ENCODE peak calls at places on chromosomes 3 and 15, in nine cellular contexts. X is ovary, G is HepG2, O is stomach, D is suprapubic skin, I is K562, R is A549, W is transverse colon, L is H1. F is an unnamed sample.

GRCh38 chr15:40314723-40315276 is 7.1 kb upstream of the PLCB2 start:
- DNase-seq in X (no peak), G (no peak), O (no peak), D (no peak), I (no peak), R (no peak), W (no peak), L (no peak), F (no peak)

GRCh38 chr3:43034200-43034599 is 55.1 kb downstream of the GASK1A start:
- DNase-seq in X (no peak), G (no peak), O (no peak), D (peak), I (no peak), R (no peak), W (no peak), L (no peak), F (peak)

GRCh38 chr3:178629430-178630178 is 93.4 kb downstream of the KCNMB2 start:
- DNase-seq in X (no peak), G (no peak), O (no peak), D (no peak), I (no peak), R (no peak), W (no peak), L (no peak), F (no peak)

GRCh38 chr3:9169951-9170850 is 79.2 kb downstream of the SRGAP3 start:
- DNase-seq in X (no peak), G (no peak), O (no peak), D (no peak), I (no peak), R (no peak), W (no peak), L (no peak), F (no peak)

GRCh38 chr3:192812736-192813383 is 85.5 kb upstream of the FGF12 start:
- DNase-seq in X (no peak), G (peak), O (no peak), D (no peak), I (no peak), R (peak), W (peak), L (no peak), F (no peak)

GRCh38 chr3:194522579-194523046 is 35.8 kb upstream of the ATP13A3 start:
- DNase-seq in X (no peak), G (no peak), O (no peak), D (no peak), I (no peak), R (peak), W (no peak), L (no peak), F (no peak)

GRCh38 chr3:57956119-57956832 is 51.9 kb upstream of the FLNB start:
- DNase-seq in X (no peak), G (no peak), O (no peak), D (no peak), I (no peak), R (peak), W (no peak), L (no peak), F (no peak)

GRCh38 chr3:49013738-49014660 is 4.4 kb downstream of the DALRD3 start:
- DNase-seq in X (no peak), G (peak), O (peak), D (no peak), I (no peak), R (peak), W (peak), L (peak), F (no peak)

GRCh38 chr3:39150803-39151631 is 2.4 kb downstream of the CSRNP1 start:
- DNase-seq in X (peak), G (peak), O (peak), D (peak), I (peak), R (peak), W (peak), L (no peak), F (peak)

GRCh38 chr3:60954049-60954448 is 297.2 kb downstream of the FHIT start:
- DNase-seq in X (no peak), G (no peak), O (no peak), D (no peak), I (no peak), R (no peak), W (no peak), L (no peak), F (no peak)

GRCh38 chr3:62611541-62612240 is 238.3 kb upstream of the FEZF2 start:
- DNase-seq in X (no peak), G (no peak), O (no peak), D (no peak), I (no peak), R (no peak), W (no peak), L (no peak), F (no peak)

GRCh38 chr3:126130981-126131750 is 47.2 kb upstream of the SLC41A3 start:
- DNase-seq in X (peak), G (no peak), O (peak), D (peak), I (no peak), R (no peak), W (peak), L (no peak), F (peak)

GRCh38 chr15:31391687-31392671 is 65.3 kb downstream of the KLF13 start:
- DNase-seq in X (peak), G (no peak), O (peak), D (peak), I (peak), R (peak), W (peak), L (no peak), F (peak)

GRCh38 chr15:54256190-54256589 is 277.9 kb downstream of the UNC13C start:
- DNase-seq in X (no peak), G (no peak), O (no peak), D (no peak), I (no peak), R (no peak), W (no peak), L (no peak), F (no peak)

GRCh38 chr3:72245183-72245811 is 460.3 kb upstream of the PROK2 start:
- DNase-seq in X (peak), G (no peak), O (peak), D (no peak), I (no peak), R (no peak), W (no peak), L (no peak), F (peak)

GRCh38 chr15:70257573-70258220 is 160.0 kb upstream of the TLE3 start:
- DNase-seq in X (no peak), G (no peak), O (no peak), D (no peak), I (no peak), R (no peak), W (no peak), L (no peak), F (no peak)

GRCh38 chr3:192857148-192857735 is 60.4 kb downstream of the MB21D2 start:
- DNase-seq in X (no peak), G (no peak), O (no peak), D (no peak), I (no peak), R (no peak), W (no peak), L (no peak), F (no peak)

GRCh38 chr15:52078197-52078875 is 34.2 kb downstream of the BCL2L10 start:
- DNase-seq in X (no peak), G (peak), O (no peak), D (no peak), I (no peak), R (peak), W (no peak), L (no peak), F (no peak)

GRCh38 chr15:39896837-39897236 is 23.2 kb downstream of the GPR176 start:
- DNase-seq in X (no peak), G (no peak), O (no peak), D (no peak), I (no peak), R (no peak), W (no peak), L (no peak), F (no peak)

GRCh38 chr15:25136119-25136518 is 181.3 kb downstream of the SNRPN start:
- DNase-seq in X (no peak), G (peak), O (no peak), D (no peak), I (peak), R (peak), W (no peak), L (no peak), F (no peak)

GRCh38 chr3:61360297-61360696 is 109.0 kb upstream of the FHIT start:
- DNase-seq in X (no peak), G (no peak), O (no peak), D (no peak), I (no peak), R (no peak), W (no peak), L (no peak), F (no peak)

GRCh38 chr3:153392363-153392762 is 230.3 kb downstream of the RAP2B start:
- DNase-seq in X (no peak), G (no peak), O (no peak), D (no peak), I (no peak), R (no peak), W (no peak), L (no peak), F (no peak)

GRCh38 chr15:57510647-57511046 is 81.1 kb upstream of the MYZAP start:
- DNase-seq in X (no peak), G (no peak), O (peak), D (no peak), I (no peak), R (no peak), W (no peak), L (no peak), F (no peak)

GRCh38 chr15:29970402-29970695 is 112.4 kb upstream of the GOLGA8J start:
- DNase-seq in X (no peak), G (peak), O (no peak), D (no peak), I (no peak), R (peak), W (no peak), L (no peak), F (no peak)

GRCh38 chr3:103919327-103919726 is 1447.4 kb upstream of the ALCAM start:
- DNase-seq in X (no peak), G (no peak), O (no peak), D (no peak), I (no peak), R (no peak), W (no peak), L (no peak), F (no peak)

GRCh38 chr15:70185251-70185711 is 87.6 kb upstream of the TLE3 start:
- DNase-seq in X (no peak), G (no peak), O (no peak), D (no peak), I (no peak), R (no peak), W (no peak), L (no peak), F (no peak)

GRCh38 chr3:45826321-45826720 is 15.6 kb downstream of the LZTFL1 start:
- DNase-seq in X (no peak), G (no peak), O (no peak), D (no peak), I (no peak), R (no peak), W (no peak), L (no peak), F (no peak)

GRCh38 chr3:23740517-23741402 is 65.0 kb upstream of the UBE2E1 start:
- DNase-seq in X (no peak), G (no peak), O (peak), D (no peak), I (no peak), R (peak), W (peak), L (no peak), F (no peak)

GRCh38 chr3:112814256-112814655 is 32.4 kb downstream of the CD200R1L start:
- DNase-seq in X (no peak), G (peak), O (no peak), D (no peak), I (no peak), R (peak), W (no peak), L (no peak), F (no peak)

GRCh38 chr3:155018621-155019330 is 61.3 kb upstream of the MME start:
- DNase-seq in X (no peak), G (no peak), O (no peak), D (no peak), I (peak), R (no peak), W (no peak), L (no peak), F (no peak)

GRCh38 chr3:165254812-165255211 is 58.6 kb upstream of the SLITRK3 start:
- DNase-seq in X (no peak), G (peak), O (no peak), D (no peak), I (no peak), R (peak), W (no peak), L (no peak), F (no peak)

DNA sequence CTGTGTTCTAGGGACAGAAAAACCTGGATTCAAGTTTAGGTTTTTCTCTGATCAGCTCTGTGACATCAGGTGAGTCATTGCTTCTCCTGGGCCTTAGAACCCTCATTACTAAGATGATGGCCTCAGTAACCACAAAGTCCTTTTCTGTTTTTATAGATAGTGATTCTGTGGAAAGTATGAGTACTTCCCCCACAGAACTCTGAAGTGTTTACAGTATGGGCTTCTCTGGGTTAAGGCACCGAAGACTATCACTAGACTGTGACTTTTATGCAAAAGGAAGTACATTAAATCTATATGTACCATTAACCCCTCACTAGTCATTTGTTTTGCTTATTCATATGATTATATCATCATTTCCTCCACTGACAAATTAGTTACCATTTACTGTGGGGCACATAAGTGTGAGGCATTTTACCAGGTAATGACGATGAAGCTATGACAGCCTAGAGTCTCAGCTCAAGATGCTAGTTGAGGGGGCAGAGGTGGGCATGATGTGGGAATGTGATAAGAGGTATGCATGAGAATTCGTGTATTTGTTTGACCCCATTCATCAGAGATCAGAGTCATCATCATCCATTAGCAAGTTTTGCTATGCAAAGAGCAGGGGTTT is 15.0 kb upstream of the RORA start:
- DNase-seq in X (no peak), G (no peak), O (no peak), D (no peak), I (peak), R (no peak), W (no peak), L (no peak), F (no peak)
- H3K4me3 ChIP-seq in X (no peak), G (no peak), O (no peak), D (no peak), I (no peak), R (no peak), W (no peak), L (no peak), F (no peak)

DNA sequence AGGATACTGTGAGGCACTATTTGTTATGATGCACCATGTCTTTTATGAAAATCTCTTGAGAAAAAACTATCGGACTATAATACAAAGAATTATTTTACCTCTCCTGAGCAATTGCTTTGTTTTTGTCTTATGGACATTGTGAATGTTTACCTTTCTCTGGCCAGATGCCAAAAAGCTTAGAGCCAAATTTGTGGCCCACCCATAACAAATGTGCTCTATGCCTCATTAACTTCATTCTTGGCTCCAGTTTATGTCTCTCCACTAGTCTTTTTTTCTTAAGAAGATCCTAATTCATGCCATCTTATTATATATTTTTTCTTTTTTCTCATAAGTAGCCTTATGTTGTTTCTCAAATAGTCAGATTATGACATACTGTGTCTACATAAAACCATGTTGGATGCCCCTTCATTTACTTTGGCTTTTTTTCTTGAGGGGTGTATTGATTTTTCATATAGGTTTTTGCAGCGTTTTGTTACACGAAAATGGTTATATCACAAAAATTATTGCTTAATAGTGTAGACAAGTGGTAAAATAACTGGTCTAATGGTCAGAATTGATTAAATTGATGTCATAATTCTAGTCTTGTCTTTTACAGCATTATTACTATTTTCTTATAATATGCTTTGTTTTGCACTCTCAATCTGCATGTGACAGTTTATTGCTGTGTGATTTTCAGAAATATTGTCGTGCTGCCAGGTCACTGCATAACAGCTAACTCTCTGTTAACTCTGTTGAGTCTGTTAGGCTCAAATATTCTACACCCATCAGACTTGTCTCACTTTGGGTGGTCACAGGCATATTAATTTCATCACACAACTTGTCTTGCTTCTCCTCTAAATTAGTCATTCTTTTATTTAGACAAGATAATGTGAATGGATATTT is 18.2 kb downstream of the SENP8 start:
- DNase-seq in X (no peak), G (no peak), O (no peak), D (no peak), I (no peak), R (no peak), W (no peak), L (no peak), F (no peak)
- TF ChIP-seq EP300 in X (no peak), G (no peak), O (no peak), D (no peak), I (no peak), R (no peak), W (no peak), L (no peak), F (no peak)

DNA sequence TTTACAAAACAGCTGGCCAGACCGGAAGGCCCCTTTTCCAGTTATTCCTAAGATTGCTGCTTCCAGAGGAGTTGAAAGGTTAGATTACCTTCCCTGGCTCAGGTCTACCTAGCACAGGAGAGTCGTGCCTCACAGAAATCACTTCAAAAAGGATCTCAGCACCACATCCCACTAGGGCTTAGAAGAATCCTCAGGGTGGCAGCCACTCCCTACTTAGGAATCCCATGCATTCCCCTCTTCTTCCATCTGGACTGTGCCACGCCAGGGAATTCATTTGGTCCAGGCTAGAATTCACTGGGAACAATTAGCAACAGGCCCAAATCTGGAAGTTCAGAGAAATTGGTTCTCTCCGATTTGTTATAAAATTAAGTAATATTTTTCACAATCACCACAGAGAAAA is 226.4 kb upstream of the IL12A start:
- DNase-seq in X (no peak), G (no peak), O (no peak), D (no peak), I (no peak), R (peak), W (no peak), L (no peak), F (no peak)
- H3K4me3 ChIP-seq in X (no peak), G (no peak), O (no peak), D (peak), I (no peak), R (peak), W (no peak), L (no peak), F (no peak)

GRCh38 chr3:157160652-157161480 is 919 bp upstream of the CCNL1 start:
- DNase-seq in X (peak), G (peak), O (peak), D (peak), I (peak), R (peak), W (peak), L (no peak), F (peak)
- TF ChIP-seq EP300 in X (peak), G (peak), O (no peak), D (no peak), I (no peak), R (no peak), W (peak), L (no peak), F (no peak)

GRCh38 chr15:63187589-63188226 is 1.7 kb upstream of the RAB8B start:
- DNase-seq in X (no peak), G (peak), O (no peak), D (no peak), I (no peak), R (no peak), W (no peak), L (no peak), F (no peak)
- H3K4me3 ChIP-seq in X (no peak), G (peak), O (no peak), D (no peak), I (no peak), R (no peak), W (no peak), L (no peak), F (no peak)

GRCh38 chr3:169454823-169455222 is 208.7 kb downstream of the MECOM start:
- DNase-seq in X (no peak), G (no peak), O (no peak), D (no peak), I (no peak), R (no peak), W (no peak), L (no peak), F (no peak)
- TF ChIP-seq EP300 in X (no peak), G (no peak), O (no peak), D (no peak), I (no peak), R (no peak), W (no peak), L (no peak), F (no peak)

GRCh38 chr3:16052964-16053363 is 121.5 kb upstream of the GALNT15 start:
- DNase-seq in X (no peak), G (no peak), O (no peak), D (no peak), I (no peak), R (no peak), W (no peak), L (no peak), F (no peak)

GRCh38 chr3:16056210-16056607 is 118.3 kb upstream of the GALNT15 start:
- DNase-seq in X (no peak), G (no peak), O (no peak), D (no peak), I (no peak), R (peak), W (peak), L (no peak), F (peak)

GRCh38 chr3:16053794-16054193 is 120.7 kb upstream of the GALNT15 start:
- DNase-seq in X (no peak), G (no peak), O (no peak), D (no peak), I (no peak), R (no peak), W (no peak), L (no peak), F (no peak)

GRCh38 chr3:16058511-16058910 is 116.0 kb upstream of the GALNT15 start:
- DNase-seq in X (no peak), G (no peak), O (no peak), D (no peak), I (no peak), R (no peak), W (no peak), L (no peak), F (no peak)

DNA sequence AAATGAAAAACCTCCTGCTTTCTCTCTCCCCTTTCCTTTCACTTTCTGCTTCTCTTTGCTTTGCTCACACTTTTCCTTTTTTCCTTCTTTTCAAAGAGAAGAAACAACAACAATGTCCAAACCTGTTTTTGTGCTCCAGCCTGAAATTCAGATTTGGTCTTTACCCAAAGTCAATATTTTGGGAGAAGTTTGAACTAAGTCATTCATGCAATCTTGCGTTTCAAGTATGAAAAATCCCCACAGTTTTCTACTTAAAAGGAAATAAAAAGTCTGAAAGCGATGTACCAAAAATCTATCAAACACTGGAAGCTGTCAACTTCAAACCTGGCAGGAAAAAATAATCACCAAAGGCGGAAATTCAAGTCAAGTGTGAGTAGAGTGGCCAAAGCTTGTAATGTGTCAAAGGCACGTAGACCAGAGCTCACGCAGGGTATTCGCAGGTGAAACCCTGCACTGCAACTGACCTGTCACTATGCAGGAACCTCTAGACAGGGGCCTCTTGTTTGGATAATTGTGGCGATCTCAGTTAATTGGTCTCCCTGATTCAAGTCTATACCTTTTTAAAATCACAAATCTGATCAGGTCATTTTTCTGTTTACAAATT is 118.8 kb upstream of the GALNT15 start:
- DNase-seq in X (no peak), G (no peak), O (no peak), D (no peak), I (no peak), R (no peak), W (no peak), L (no peak), F (no peak)
- H3K4me3 ChIP-seq in X (no peak), G (peak), O (no peak), D (no peak), I (no peak), R (no peak), W (no peak), L (no peak), F (no peak)

F was measured in sigmoid colon.